ENCODE peak calls at places on chromosomes 16 and 17, in eight cellular contexts. A, B, E, Y, P, V, Q and O are unnamed samples.

GRCh38 chr17:46758614-46759013 is 59.9 kb downstream of the WNT3 start:
- DNase-seq in E (no peak), Q (no peak), Y (no peak), V (no peak), B (no peak), P (peak; percentile 87), A (no peak), O (no peak)

GRCh38 chr16:57773680-57774295 is 28.5 kb downstream of the KIFC3 start:
- DNase-seq in A (no peak), Q (no peak), Y (no peak), V (no peak), E (no peak), P (no peak), B (no peak), O (no peak)

GRCh38 chr16:30079480-30079879 is 3.7 kb downstream of the PPP4C start:
- DNase-seq in Y (no peak), A (no peak), E (no peak), B (no peak), P (no peak), V (no peak), Q (no peak), O (no peak)

GRCh38 chr16:28103516-28104170 is 40.1 kb upstream of the GSG1L start:
- DNase-seq in A (no peak), E (no peak), P (no peak), B (no peak), V (no peak), Y (no peak), Q (no peak), O (no peak)

GRCh38 chr16:67915831-67916723 is 15.6 kb downstream of the CTRL start:
- DNase-seq in E (no peak), Q (peak; percentile 53), V (no peak), P (no peak), Y (peak; percentile 58), B (no peak), A (no peak), O (no peak)

GRCh38 chr16:58638148-58639036 is 8.8 kb upstream of the CNOT1 start:
- DNase-seq in E (peak; percentile 63), V (no peak), A (peak; percentile 54), Q (peak; percentile 82), B (peak; percentile 75), P (peak; percentile 74), Y (no peak), O (no peak)

GRCh38 chr17:18225121-18225561 is 294 bp upstream of the LLGL1 start:
- DNase-seq in E (peak; percentile 98), V (peak; percentile 97), A (peak; percentile 88), Q (peak; percentile 99), Y (peak; percentile 100), P (peak; percentile 97), B (peak; percentile 98), O (peak; percentile 95)

GRCh38 chr17:78324391-78325075 is 35.3 kb downstream of the SOCS3 start:
- DNase-seq in Y (peak; percentile 89), Q (peak; percentile 78), A (no peak), V (no peak), E (peak; percentile 71), B (no peak), P (no peak), O (no peak)

GRCh38 chr16:67431077-67431804 is at the start of gene HSD11B2:
- DNase-seq in Q (peak; percentile 88), A (peak; percentile 40), Y (peak; percentile 93), E (peak; percentile 83), B (peak; percentile 76), P (peak; percentile 59), V (no peak), O (peak; percentile 43)

GRCh38 chr16:27745348-27745747 is 195.4 kb downstream of the KATNIP start:
- DNase-seq in V (no peak), Y (no peak), E (no peak), Q (no peak), A (no peak), B (no peak), P (no peak), O (no peak)

GRCh38 chr17:79261361-79262072 is 186.9 kb downstream of the ENGASE start:
- DNase-seq in Q (no peak), P (no peak), B (no peak), E (no peak), Y (no peak), V (no peak), A (no peak), O (no peak)

GRCh38 chr17:1959871-1960569 is 65.1 kb downstream of the RTN4RL1 start:
- DNase-seq in Y (no peak), E (no peak), A (no peak), V (no peak), P (no peak), Q (peak; percentile 53), B (no peak), O (no peak)

GRCh38 chr17:82098169-82098938 is at the start of gene FASN:
- DNase-seq in Y (peak; percentile 100), A (peak; percentile 91), Q (peak; percentile 98), E (peak; percentile 97), P (peak; percentile 97), B (peak; percentile 98), V (peak; percentile 100), O (peak; percentile 96)
- TF ChIP-seq CTCF in Y (peak; percentile 48), A (no peak), Q (peak; percentile 44), E (no peak), P (peak; percentile 33), B (no peak), V (peak; percentile 70), O (peak; percentile 39)

DNA sequence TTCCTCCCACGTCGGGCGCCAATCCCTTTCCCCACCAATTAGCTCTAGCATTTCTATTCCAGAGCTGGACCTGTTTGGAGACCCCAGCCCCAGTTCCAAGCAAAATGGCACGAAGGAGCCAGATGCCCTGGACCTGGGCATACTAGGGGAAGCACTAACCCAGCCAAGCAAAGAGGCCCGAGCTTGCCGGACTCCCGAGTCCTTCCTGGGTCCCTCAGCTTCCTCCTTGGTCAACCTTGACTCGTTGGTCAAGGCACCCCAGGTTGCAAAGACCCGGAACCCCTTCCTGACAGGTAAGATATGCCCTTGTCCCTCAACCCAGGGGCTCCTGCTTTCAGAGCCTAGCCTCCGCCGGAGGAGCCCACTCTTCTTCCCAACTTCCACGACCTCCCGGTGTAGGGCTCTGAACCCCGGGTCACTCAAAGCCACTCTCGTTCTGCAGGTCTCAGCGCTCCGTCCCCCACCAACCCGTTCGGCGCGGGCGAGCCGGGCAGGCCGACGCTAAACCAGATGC is 5.5 kb upstream of the SPATA20 start:
- DNase-seq in Y (peak; percentile 48), E (no peak), P (no peak), Q (no peak), B (no peak), V (no peak), A (no peak), O (no peak)
- H3K4me3 ChIP-seq in Y (peak overlapping the region; percentile 56), E (peak overlapping the region; percentile 77), P (peak overlapping the region; percentile 71), Q (peak overlapping the region; percentile 22), B (no peak overlapping the region), V (peak overlapping the region; percentile 67), A (peak overlapping the region; percentile 68), O (peak overlapping the region; percentile 68)

GRCh38 chr16:83722501-83723183 is 85.1 kb upstream of the HSBP1 start:
- DNase-seq in A (no peak), V (no peak), B (no peak), E (no peak), Y (no peak), Q (no peak), P (no peak), O (no peak)

GRCh38 chr16:83723244-83723643 is 84.5 kb upstream of the HSBP1 start:
- DNase-seq in E (no peak), Y (no peak), B (no peak), Q (no peak), A (no peak), V (no peak), P (no peak), O (no peak)

GRCh38 chr16:83720981-83721380 is 86.8 kb upstream of the HSBP1 start:
- DNase-seq in P (no peak), Q (no peak), Y (no peak), A (no peak), V (no peak), B (no peak), E (no peak), O (no peak)

GRCh38 chr16:83725313-83725712 is 82.5 kb upstream of the HSBP1 start:
- DNase-seq in Q (no peak), V (no peak), B (no peak), P (no peak), E (no peak), Y (no peak), A (no peak), O (no peak)

DNA sequence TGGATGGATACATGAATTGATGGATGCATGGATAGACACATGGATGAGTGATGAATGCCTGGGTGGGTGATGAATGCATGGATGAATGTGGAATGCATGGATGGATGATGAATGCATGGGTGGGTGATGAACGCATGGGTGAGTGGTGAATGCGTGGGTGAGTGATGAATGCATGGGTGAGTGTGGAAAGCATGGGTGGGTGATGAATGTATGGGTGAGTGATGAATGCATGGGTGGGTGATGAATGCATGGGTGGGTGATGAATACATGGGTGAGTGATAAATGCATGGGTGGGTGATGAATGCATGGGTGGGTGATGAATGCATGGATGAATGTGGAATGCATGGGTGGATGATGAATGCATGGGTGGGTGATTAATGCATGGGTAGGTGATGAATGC is 83.9 kb upstream of the HSBP1 start:
- DNase-seq in A (no peak), P (no peak), E (no peak), V (no peak), Y (no peak), B (no peak), Q (no peak), O (no peak)
- H3K9me2 ChIP-seq in A (no peaks in the 10 kb centered on the region), P (no peaks in the 10 kb centered on the region), E (no peaks in the 10 kb centered on the region), V (no peaks in the 10 kb centered on the region), Y (no peaks in the 10 kb centered on the region), B (no peaks in the 10 kb centered on the region), Q (no peaks in the 10 kb centered on the region), O (no peaks in the 10 kb centered on the region)

DNA sequence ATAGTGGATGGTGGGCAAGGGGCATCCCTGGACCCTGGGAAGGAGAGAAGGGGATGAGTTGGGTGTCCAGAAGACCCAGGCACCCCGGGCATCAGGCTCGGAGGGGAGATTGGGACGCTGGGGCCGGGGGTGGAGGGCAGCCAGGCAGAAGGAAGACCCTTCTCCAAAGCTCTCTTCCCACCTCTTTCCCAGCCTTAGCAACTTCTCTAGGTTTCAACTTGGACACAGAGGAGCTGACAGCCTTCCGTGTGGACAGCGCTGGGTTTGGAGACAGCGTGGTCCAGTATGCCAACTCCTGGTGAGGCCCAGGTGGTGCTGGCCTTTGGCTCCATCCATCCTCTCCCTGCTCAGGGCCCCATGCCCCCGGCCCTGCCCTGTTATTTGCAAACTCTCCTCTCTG is 725 bp downstream of the ITGAX start:
- DNase-seq in V (no peak), A (no peak), B (no peak), Y (no peak), E (no peak), P (no peak), Q (no peak), O (no peak)
- TF ChIP-seq CTCF in V (no peak), A (no peak), B (no peak), Y (no peak), E (no peak), P (no peak), Q (no peak), O (no peak)

DNA sequence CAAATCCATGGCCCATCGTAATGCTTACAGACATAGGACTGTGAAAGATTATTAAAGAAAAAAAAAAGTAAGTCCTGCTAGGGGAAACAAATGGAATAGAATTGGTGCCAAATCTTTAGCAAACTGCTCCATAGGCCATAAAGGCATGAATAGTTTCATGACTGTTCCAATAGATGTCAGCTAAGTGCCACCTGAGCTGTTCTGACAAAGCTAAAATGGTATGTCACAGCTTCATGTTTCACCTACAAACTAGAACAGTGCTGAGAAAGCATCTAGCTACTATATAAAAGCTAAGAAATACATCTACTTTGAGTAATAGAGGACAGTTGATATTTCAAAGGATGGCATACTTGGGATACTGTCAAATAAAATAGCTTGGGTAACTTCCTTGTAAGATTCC is 771.6 kb upstream of the CA10 start:
- DNase-seq in B (no peak), A (no peak), V (no peak), Y (no peak), E (no peak), P (no peak), Q (no peak), O (no peak)
- H3K4me3 ChIP-seq in B (no peak overlapping the region), A (no peak overlapping the region), V (no peak overlapping the region), Y (no peak overlapping the region), E (no peak overlapping the region), P (no peak overlapping the region), Q (no peak overlapping the region), O (no peak overlapping the region)